ENCODE peak calls at places on chromosomes 5 and 9, in four cellular contexts. X is heart left ventricle, K is ovary, J is upper lobe of left lung. U is an unnamed sample.

GRCh38 chr9:130433168-130433946 is 11.4 kb upstream of the ASS1 start:
- DNase-seq in X (no peak), J (peak; percentile 90), K (peak; percentile 58), U (no peak)

GRCh38 chr5:78984020-78984610 is 995 bp downstream of the ARSB start:
- DNase-seq in K (no peak), J (no peak), X (no peak), U (no peak)

GRCh38 chr9:129665008-129665771 is at the start of gene PRRX2:
- DNase-seq in J (peak; percentile 90), K (no peak), X (peak; percentile 39), U (no peak)

GRCh38 chr5:7763621-7764072 is 87.3 kb downstream of the CFAP90 start:
- DNase-seq in X (no peak), K (no peak), J (no peak), U (no peak)

GRCh38 chr5:53431665-53432064 is 48.8 kb upstream of the FST start:
- DNase-seq in K (no peak), X (no peak), J (no peak), U (no peak)

GRCh38 chr5:73902327-73903051 is 276.5 kb downstream of the ARHGEF28 start:
- DNase-seq in K (no peak), J (no peak), X (no peak), U (no peak)

GRCh38 chr5:24598926-24599325 is 45.9 kb downstream of the CDH10 start:
- DNase-seq in X (no peak), K (no peak), J (no peak), U (no peak)

GRCh38 chr5:45507174-45507573 is 189.0 kb downstream of the HCN1 start:
- DNase-seq in K (no peak), J (no peak), X (no peak), U (no peak)

GRCh38 chr5:109907751-109908150 is 218.0 kb downstream of the MAN2A1 start:
- DNase-seq in X (no peak), K (no peak), J (no peak), U (no peak)

GRCh38 chr9:119868694-119869093 is 499.5 kb upstream of the BRINP1 start:
- DNase-seq in K (no peak), X (no peak), J (no peak), U (no peak)

GRCh38 chr9:128550770-128551651 is 1.4 kb upstream of the SPTAN1 start:
- DNase-seq in J (no peak), K (peak; percentile 33), X (peak; percentile 63), U (no peak)

GRCh38 chr5:107067391-107067790 is 603.3 kb downstream of the EFNA5 start:
- DNase-seq in X (peak; percentile 38), J (no peak), K (no peak), U (no peak)

DNA sequence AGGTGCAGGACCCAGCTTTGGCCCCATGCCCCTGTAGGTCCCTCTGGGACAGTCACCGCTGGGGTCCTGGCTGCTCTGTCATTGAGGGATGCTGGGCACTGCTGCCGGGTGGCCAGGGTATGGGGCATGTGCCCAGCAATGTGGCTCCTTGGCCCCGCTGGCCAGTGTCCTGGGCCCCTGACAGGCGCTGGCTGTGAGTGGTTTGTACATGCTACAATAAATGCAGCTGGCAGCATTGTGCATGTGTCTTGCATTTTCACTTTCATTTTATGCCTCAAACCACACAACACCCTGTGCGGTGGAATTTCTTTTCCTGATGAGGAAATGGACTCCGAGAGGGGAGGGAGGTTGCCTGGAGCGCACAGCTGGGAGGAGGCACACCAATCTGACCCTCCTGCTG is 11.5 kb downstream of the TSPAN17 start:
- DNase-seq in J (no peak), X (no peak), K (no peak), U (no peak)
- TF ChIP-seq POLR2A in J (no peak), X (no peak), K (no peak), U (no peak)

GRCh38 chr9:99821187-99822095 is at the start of gene NR4A3:
- DNase-seq in J (peak; percentile 97), X (peak; percentile 96), K (peak; percentile 97), U (peak; percentile 54)
- TF ChIP-seq POLR2A in J (no peak), X (peak; percentile 36), K (peak; percentile 87), U (peak; percentile 56)

GRCh38 chr9:136095028-136095494 is at the start of gene NACC2:
- DNase-seq in X (peak; percentile 83), J (peak; percentile 95), K (peak; percentile 72), U (no peak)
- TF ChIP-seq POLR2A in X (no peak), J (no peak), K (no peak), U (no peak)

GRCh38 chr5:135391123-135391868 is 7.7 kb downstream of the MACROH2A1 start:
- DNase-seq in X (no peak), K (no peak), J (no peak), U (no peak)
- TF ChIP-seq POLR2A in X (no peak), K (no peak), J (no peak), U (no peak)

GRCh38 chr9:69324549-69325401 is at the start of gene ENTREP1:
- DNase-seq in J (peak; percentile 93), K (peak; percentile 61), X (peak; percentile 77), U (peak; percentile 13)
- TF ChIP-seq POLR2A in J (no peak), K (peak; percentile 15), X (no peak), U (no peak)

GRCh38 chr5:55534436-55535198 is at the start of gene PLPP1:
- DNase-seq in K (peak; percentile 93), J (peak; percentile 98), X (peak; percentile 95), U (peak; percentile 78)
- TF ChIP-seq POLR2A in K (peak; percentile 76), J (peak; percentile 22), X (no peak), U (peak; percentile 50)

GRCh38 chr9:125277411-125277810 is 15.8 kb downstream of the GAPVD1 start:
- DNase-seq in K (no peak), J (no peak), X (no peak), U (no peak)
- TF ChIP-seq POLR2A in K (no peak), J (no peak), X (no peak), U (no peak)

U was measured in GM12892.